ENCODE peak calls at places on chromosomes 3 and 15, in five cellular contexts. N is Peyer's patch, M is Daoy, J is PC-9, T is AG08396. E is an unnamed sample.

GRCh38 chr3:126473292-126474168 is 2.2 kb downstream of the ZXDC start:
- DNase-seq in M (no peak), T (no peak), J (no peak), N (peak), E (no peak)

GRCh38 chr3:43497905-43498365 is 123.9 kb downstream of the ANO10 start:
- DNase-seq in M (no peak), T (no peak), J (no peak), N (no peak), E (no peak)

GRCh38 chr3:153967260-153967659 is 153.9 kb upstream of the ARHGEF26 start:
- DNase-seq in N (no peak), J (no peak), M (no peak), T (no peak), E (no peak)

GRCh38 chr15:44029940-44030568 is 165.0 kb downstream of the FRMD5 start:
- DNase-seq in T (peak), M (no peak), J (no peak), N (no peak), E (no peak)

GRCh38 chr15:28004143-28005003 is 94.7 kb downstream of the OCA2 start:
- DNase-seq in M (no peak), J (no peak), N (no peak), T (no peak), E (no peak)

GRCh38 chr3:96190024-96190616 is 624.3 kb upstream of the EPHA6 start:
- DNase-seq in M (no peak), J (no peak), N (no peak), T (no peak), E (no peak)

GRCh38 chr3:177580437-177580836 is 383.2 kb upstream of the TBL1XR1 start:
- DNase-seq in T (no peak), J (no peak), N (no peak), M (no peak), E (no peak)

GRCh38 chr15:78097667-78098066 is 5.3 kb downstream of the SH2D7 start:
- DNase-seq in M (no peak), T (no peak), N (peak), J (no peak), E (no peak)

GRCh38 chr3:119898478-119899177 is 116.7 kb downstream of the NR1I2 start:
- DNase-seq in T (no peak), M (no peak), J (no peak), N (no peak), E (no peak)

GRCh38 chr15:89383635-89384604 is 49.3 kb upstream of the POLG start:
- DNase-seq in M (peak), N (no peak), T (no peak), J (peak), E (no peak)

GRCh38 chr3:117735481-117736101 is 1026.0 kb downstream of the TUSC7 start:
- DNase-seq in J (no peak), T (peak), M (peak), N (no peak), E (no peak)

GRCh38 chr15:39691229-39691628 is 91.4 kb downstream of the FSIP1 start:
- DNase-seq in J (no peak), T (no peak), N (no peak), M (no peak), E (no peak)

GRCh38 chr3:185537369-185537970 is 14.9 kb downstream of the LIPH start:
- DNase-seq in J (peak), T (no peak), N (peak), M (peak), E (no peak)

GRCh38 chr15:38671675-38672141 is 107.1 kb upstream of the RASGRP1 start:
- DNase-seq in J (no peak), N (no peak), M (no peak), T (no peak), E (peak)

GRCh38 chr15:101047301-101047781 is 128.2 kb downstream of the LRRK1 start:
- DNase-seq in T (no peak), J (no peak), M (no peak), N (peak), E (no peak)

GRCh38 chr3:177481329-177481728 is 284.0 kb upstream of the TBL1XR1 start:
- DNase-seq in N (no peak), J (no peak), M (no peak), T (no peak), E (no peak)